ENCODE peak calls at places on chromosomes 16 and 17, in nine cellular contexts. L is GM12865, A is heart left ventricle, V is IMR-90, E is AG04450, T is fibroblast of the aortic adventitia, B is mammary epithelial cell, G is choroid plexus epithelial cell, P is SK-N-SH. M is an unnamed sample.

GRCh38 chr17:61073799-61074513 is 325.7 kb upstream of the TBX2 start:
- DNase-seq in G (no peak), A (no peak), L (no peak), B (peak), P (no peak), T (no peak), E (no peak), V (no peak), M (no peak)

GRCh38 chr16:58515871-58516767 is 802 bp downstream of the SETD6 start:
- DNase-seq in V (no peak), G (no peak), B (peak), P (no peak), L (peak), T (no peak), A (no peak), E (no peak), M (no peak)

GRCh38 chr16:9138731-9139501 is 47.5 kb downstream of the HAPSTR1 start:
- DNase-seq in P (peak), L (peak), T (peak), G (peak), E (no peak), B (no peak), A (peak), V (peak), M (no peak)

GRCh38 chr17:39244600-39245570 is 19.1 kb upstream of the STAC2 start:
- DNase-seq in E (peak), A (peak), T (peak), L (peak), P (peak), V (peak), G (peak), B (peak), M (no peak)

GRCh38 chr17:14553847-14554246 is 253.0 kb downstream of the HS3ST3B1 start:
- DNase-seq in T (no peak), G (peak), E (no peak), P (no peak), L (no peak), A (no peak), V (no peak), B (no peak), M (no peak)

GRCh38 chr16:51290886-51291285 is 139.8 kb upstream of the SALL1 start:
- DNase-seq in B (no peak), P (no peak), G (no peak), T (no peak), V (no peak), E (no peak), A (no peak), L (no peak), M (no peak)

GRCh38 chr17:39099686-39100293 is 51.6 kb downstream of the PLXDC1 start:
- DNase-seq in E (peak), V (peak), P (no peak), G (peak), A (peak), B (no peak), T (peak), L (peak), M (no peak)

GRCh38 chr16:12092347-12092882 is 115.9 kb downstream of the SNX29 start:
- DNase-seq in T (peak), E (peak), A (no peak), L (no peak), V (peak), B (peak), P (no peak), G (peak), M (peak)

GRCh38 chr17:3298260-3298659 is at the start of gene OR3A1:
- DNase-seq in L (no peak), P (no peak), V (no peak), T (no peak), A (no peak), E (no peak), G (no peak), B (no peak), M (no peak)

GRCh38 chr17:62140836-62141235 is 75.8 kb upstream of the MED13 start:
- DNase-seq in L (no peak), B (no peak), E (no peak), G (no peak), V (peak), A (no peak), P (no peak), T (no peak), M (no peak)

GRCh38 chr17:7211512-7212277 is 7.9 kb downstream of the DLG4 start:
- DNase-seq in A (no peak), V (no peak), L (no peak), P (peak), T (no peak), G (no peak), B (no peak), E (no peak), M (no peak)

GRCh38 chr17:3794890-3795757 is 5.9 kb downstream of the ITGAE start:
- DNase-seq in A (no peak), P (no peak), V (peak), B (no peak), E (no peak), G (peak), L (peak), T (peak), M (no peak)

GRCh38 chr17:79752175-79752574 is 21.4 kb downstream of the ENPP7 start:
- DNase-seq in A (no peak), B (no peak), E (no peak), V (no peak), P (no peak), L (no peak), T (no peak), G (no peak), M (no peak)

GRCh38 chr16:48612621-48613020 is 2.6 kb upstream of the N4BP1 start:
- DNase-seq in T (no peak), E (no peak), V (no peak), A (no peak), B (no peak), G (no peak), P (no peak), L (peak), M (no peak)

GRCh38 chr16:82917886-82918595 is 291.3 kb downstream of the CDH13 start:
- DNase-seq in G (no peak), T (no peak), B (no peak), P (no peak), L (no peak), E (no peak), A (no peak), V (no peak), M (no peak)

GRCh38 chr16:57258226-57258909 is 13.3 kb downstream of the ARL2BP start:
- DNase-seq in A (no peak), V (no peak), L (no peak), T (no peak), P (no peak), E (no peak), G (no peak), B (no peak), M (no peak)

GRCh38 chr16:68993885-68994284 is 111.6 kb upstream of the HAS3 start:
- DNase-seq in V (peak), G (peak), A (no peak), L (no peak), B (peak), E (peak), P (no peak), T (peak), M (peak)

GRCh38 chr16:28990375-28991040 is 5.7 kb downstream of the LAT start:
- DNase-seq in V (no peak), E (no peak), T (no peak), A (no peak), B (no peak), L (no peak), P (no peak), G (no peak), M (no peak)

GRCh38 chr17:80119271-80119791 is 17.9 kb downstream of the GAA start:
- DNase-seq in T (no peak), V (no peak), B (no peak), L (no peak), G (no peak), P (peak), E (no peak), A (no peak), M (no peak)

GRCh38 chr16:53915452-53916160 is 211.7 kb downstream of the FTO start:
- DNase-seq in E (no peak), T (no peak), L (no peak), B (no peak), G (no peak), A (no peak), P (no peak), V (no peak), M (no peak)

GRCh38 chr17:67970783-67971182 is 25.5 kb downstream of the C17orf58 start:
- DNase-seq in P (no peak), B (no peak), A (no peak), G (no peak), E (no peak), T (no peak), L (no peak), V (no peak), M (no peak)

GRCh38 chr16:23303685-23304084 is 1.6 kb downstream of the SCNN1B start:
- DNase-seq in B (no peak), P (no peak), V (no peak), L (no peak), A (no peak), G (no peak), E (no peak), T (no peak), M (no peak)

GRCh38 chr17:74414510-74414909 is 17.4 kb upstream of the GPRC5C start:
- DNase-seq in P (no peak), B (no peak), A (no peak), L (no peak), T (no peak), V (no peak), G (no peak), E (no peak), M (no peak)

DNA sequence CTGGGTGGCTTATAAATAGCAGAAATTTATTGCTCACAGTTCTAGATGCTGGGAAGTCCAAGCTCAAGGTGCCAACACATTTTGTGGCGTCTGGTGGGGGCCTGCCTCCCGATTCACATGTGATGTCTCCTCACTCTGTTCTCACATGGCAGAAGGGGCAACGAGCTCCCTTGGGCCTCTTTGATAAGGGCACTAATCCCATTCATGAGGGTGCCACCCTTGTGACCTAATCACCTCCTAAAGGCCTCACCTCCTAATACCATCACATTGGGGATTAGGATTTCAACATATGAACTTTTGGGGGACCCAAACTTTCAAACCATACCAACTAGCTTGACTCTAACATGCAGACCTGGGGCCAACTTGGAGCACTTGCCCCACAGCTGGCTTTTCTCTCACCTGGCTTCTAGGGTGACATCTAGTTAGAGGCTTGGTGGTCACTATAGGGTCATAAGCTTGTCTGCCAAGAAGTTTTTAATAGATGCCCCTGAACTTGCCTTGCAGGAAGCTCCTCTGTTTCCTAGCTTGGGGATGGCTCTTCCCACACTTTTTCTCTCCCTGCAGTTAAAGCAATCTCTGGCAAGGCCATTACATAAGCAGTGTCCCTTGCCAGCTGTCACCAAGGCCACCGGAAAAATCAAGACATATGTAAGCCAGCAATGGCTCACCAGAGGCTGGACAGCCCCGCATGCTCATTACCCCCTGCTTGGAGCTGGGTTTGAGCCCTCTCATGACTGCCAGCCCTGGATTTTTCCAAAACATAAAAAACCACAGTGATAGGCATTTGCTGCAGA is 8.4 kb upstream of the MED9 start:
- DNase-seq in G (no peak), A (no peak), E (no peak), T (no peak), V (no peak), L (no peak), P (no peak), B (no peak), M (no peak)
- TF ChIP-seq CTCF in G (no peak), A (no peak), E (no peak), T (no peak), V (no peak), L (no peak), P (no peak), B (no peak), M (no peak)

GRCh38 chr17:28748852-28749515 is 5.2 kb downstream of the TRAF4 start:
- DNase-seq in B (no peak), T (no peak), A (no peak), L (no peak), E (no peak), P (no peak), G (peak), V (no peak), M (no peak)

GRCh38 chr17:28747046-28747691 is 3.4 kb downstream of the TRAF4 start:
- DNase-seq in E (no peak), L (peak), B (peak), P (no peak), A (no peak), V (no peak), T (no peak), G (no peak), M (no peak)

GRCh38 chr17:28746611-28747045 is 2.8 kb downstream of the TRAF4 start:
- DNase-seq in A (no peak), V (no peak), P (no peak), L (no peak), B (peak), G (no peak), T (no peak), E (no peak), M (no peak)

GRCh38 chr17:28749516-28750177 is 5.8 kb downstream of the TRAF4 start:
- DNase-seq in G (no peak), T (no peak), E (no peak), B (no peak), P (no peak), V (no peak), L (peak), A (no peak), M (no peak)

GRCh38 chr17:28747801-28748750 is 4.3 kb downstream of the TRAF4 start:
- DNase-seq in B (no peak), A (no peak), L (no peak), V (no peak), P (no peak), T (no peak), E (no peak), G (no peak), M (no peak)
- H3K4me3 ChIP-seq in B (peak), A (no peak), L (no peak), V (no peak), P (no peak), T (no peak), E (no peak), G (no peak), M (no peak)

GRCh38 chr17:59786536-59787319 is 79.3 kb downstream of the VMP1 start:
- DNase-seq in L (peak), B (peak), T (peak), E (peak), P (peak), G (peak), V (peak), A (peak), M (peak)
- TF ChIP-seq CTCF in L (no peak), B (peak), T (no peak), E (no peak), P (no peak), G (no peak), V (no peak), A (no peak), M (peak)

GRCh38 chr16:72464597-72465368 is 292.8 kb upstream of the PMFBP1 start:
- DNase-seq in L (no peak), B (no peak), E (no peak), P (no peak), G (no peak), A (no peak), T (no peak), V (no peak), M (no peak)
- H3K4me3 ChIP-seq in L (no peak), B (no peak), E (no peak), P (no peak), G (no peak), A (no peak), T (no peak), V (no peak), M (no peak)

M was measured in epithelial cell of proximal tubule.